ENCODE peak calls at places on chromosomes 7 and 10, in four cellular contexts. V, M, I and J are unnamed samples.

GRCh38 chr7:91852263-91852741 is 28.2 kb downstream of the MTERF1 start:
- DNase-seq in V (no peak), M (peak), I (no peak), J (no peak)

GRCh38 chr7:50315739-50316671 is 11.5 kb downstream of the IKZF1 start:
- DNase-seq in V (no peak), I (no peak), M (no peak), J (no peak)

GRCh38 chr7:94190599-94191061 is 186.5 kb upstream of the BET1 start:
- DNase-seq in I (no peak), V (no peak), M (peak), J (no peak)

GRCh38 chr7:379456-380225 is 89.7 kb downstream of the FOXL3 start:
- DNase-seq in M (no peak), V (no peak), I (no peak), J (no peak)

GRCh38 chr7:55185941-55186609 is 167.3 kb downstream of the EGFR start:
- DNase-seq in M (no peak), I (no peak), V (no peak), J (no peak)

GRCh38 chr7:88040694-88041093 is 106.6 kb downstream of the ADAM22 start:
- DNase-seq in M (no peak), I (no peak), V (no peak), J (no peak)

GRCh38 chr10:74750848-74751274 is 75.5 kb upstream of the KAT6B start:
- DNase-seq in V (no peak), M (no peak), I (no peak), J (no peak)

GRCh38 chr10:11573497-11573896 is 38.0 kb downstream of the USP6NL start:
- DNase-seq in M (no peak), V (no peak), I (no peak), J (no peak)